ENCODE peak calls at places on chromosome 18, in nine cellular contexts. N is IMR-90, V is GDM1, A is 8988T, U is NCI-H2029 treated with DMSO at 0.1 percent for 48 hours, X is HFF-Myc, S is T-helper 17 cell, T is NCI-H748 treated with DMSO at 0.1 percent for 48 hours, P is AG04450. B is an unnamed sample.

GRCh38 chr18:74493689-74494088 is 2.5 kb upstream of the CNDP2 start:
- DNase-seq in T (peak), S (no peak), N (peak), A (no peak), X (no peak), P (peak), V (peak), U (no peak), B (peak)

GRCh38 chr18:40911041-40911440 is 1044.0 kb upstream of the PIK3C3 start:
- DNase-seq in V (no peak), T (no peak), X (no peak), A (no peak), S (no peak), N (peak), U (no peak), P (peak), B (no peak)

GRCh38 chr18:23932385-23933067 is 82.0 kb upstream of the TTC39C start:
- DNase-seq in T (no peak), N (no peak), V (no peak), A (no peak), P (no peak), U (no peak), S (no peak), X (no peak), B (no peak)

GRCh38 chr18:57436193-57436964 is 1.2 kb downstream of the ONECUT2 start:
- DNase-seq in A (no peak), N (no peak), T (peak), V (no peak), X (no peak), P (no peak), U (no peak), S (no peak), B (peak)

GRCh38 chr18:76504749-76505148 is 9.7 kb upstream of the ZNF516 start:
- DNase-seq in U (no peak), A (no peak), P (no peak), V (no peak), N (no peak), T (no peak), X (no peak), S (no peak), B (no peak)

GRCh38 chr18:41145526-41145925 is 809.5 kb upstream of the PIK3C3 start:
- DNase-seq in V (no peak), T (no peak), N (no peak), P (no peak), S (no peak), A (no peak), U (no peak), X (no peak), B (no peak)

GRCh38 chr18:48946329-48946835 is 4.4 kb downstream of the SMAD7 start:
- DNase-seq in U (peak), X (no peak), N (peak), A (no peak), V (no peak), T (peak), S (no peak), P (no peak), B (peak)

GRCh38 chr18:51227660-51228059 is 30.2 kb upstream of the MEX3C start:
- DNase-seq in N (no peak), P (no peak), U (no peak), V (no peak), T (no peak), A (no peak), X (no peak), S (no peak), B (no peak)

GRCh38 chr18:22233271-22233670 is 63.9 kb downstream of the GATA6 start:
- DNase-seq in A (no peak), P (no peak), T (no peak), V (no peak), X (no peak), S (no peak), N (no peak), U (no peak), B (no peak)

GRCh38 chr18:39571511-39571910 is 2005.9 kb upstream of the CELF4 start:
- DNase-seq in T (peak), N (peak), P (no peak), U (no peak), S (no peak), X (no peak), V (no peak), A (no peak), B (peak)

GRCh38 chr18:79422022-79422782 is 26.5 kb downstream of the NFATC1 start:
- DNase-seq in U (no peak), X (no peak), A (no peak), S (no peak), P (no peak), T (no peak), V (no peak), N (peak), B (no peak)

GRCh38 chr18:23231340-23232021 is 96.2 kb downstream of the CABLES1 start:
- DNase-seq in U (no peak), V (peak), X (peak), A (no peak), S (peak), P (peak), N (peak), T (no peak), B (no peak)

GRCh38 chr18:78665644-78666043 is 314.0 kb upstream of the SALL3 start:
- DNase-seq in A (no peak), P (no peak), N (no peak), X (no peak), S (no peak), V (no peak), U (no peak), T (no peak), B (no peak)

GRCh38 chr18:24490545-24490944 is 30.1 kb downstream of the HRH4 start:
- DNase-seq in T (no peak), X (no peak), U (no peak), V (no peak), S (no peak), A (no peak), P (no peak), N (peak), B (no peak)

GRCh38 chr18:51195086-51195601 is 2.3 kb downstream of the MEX3C start:
- DNase-seq in P (no peak), V (no peak), S (no peak), N (peak), A (no peak), X (no peak), T (peak), U (peak), B (no peak)

GRCh38 chr18:79945118-79946042 is 6.1 kb downstream of the SLC66A2 start:
- DNase-seq in T (no peak), S (no peak), U (no peak), N (no peak), A (no peak), V (no peak), X (no peak), P (no peak), B (no peak)

GRCh38 chr18:41326311-41326710 is 628.7 kb upstream of the PIK3C3 start:
- DNase-seq in V (no peak), S (no peak), U (no peak), N (peak), A (no peak), T (no peak), X (no peak), P (no peak), B (no peak)

GRCh38 chr18:11005528-11005927 is 143.8 kb downstream of the PIEZO2 start:
- DNase-seq in V (no peak), T (no peak), S (no peak), P (peak), X (peak), A (no peak), U (no peak), N (peak), B (peak)

GRCh38 chr18:39825485-39825884 is 2129.5 kb upstream of the PIK3C3 start:
- DNase-seq in U (no peak), S (no peak), A (no peak), P (no peak), T (no peak), N (no peak), V (no peak), X (no peak), B (no peak)

GRCh38 chr18:13028869-13029268 is 37.7 kb downstream of the CEP192 start:
- DNase-seq in X (no peak), P (no peak), S (no peak), V (no peak), A (no peak), U (no peak), N (no peak), T (no peak), B (no peak)

GRCh38 chr18:74255022-74255658 is 36.6 kb downstream of the CYB5A start:
- DNase-seq in N (peak), A (no peak), P (no peak), V (no peak), T (no peak), S (no peak), X (peak), U (no peak), B (no peak)